ENCODE peak calls at places on chromosomes 12 and 14, in eight cellular contexts. Z, J, X, H, Q, S, P and I are unnamed samples.

GRCh38 chr14:104795468-104795780 is at the start of gene AKT1:
- DNase-seq in H (no peak), S (no peak), X (no peak), Z (no peak), J (no peak), Q (no peak), P (no peak), I (no peak)

GRCh38 chr12:6070472-6071257 is 53.8 kb downstream of the VWF start:
- DNase-seq in S (no peak), Q (no peak), J (no peak), P (no peak), H (no peak), X (no peak), Z (no peak), I (no peak)

GRCh38 chr14:87081004-87081403 is 912.0 kb downstream of the GALC start:
- DNase-seq in H (no peak), P (no peak), X (no peak), Z (no peak), Q (no peak), J (no peak), S (no peak), I (no peak)

GRCh38 chr14:75861161-75861621 is 120.6 kb downstream of the TGFB3 start:
- DNase-seq in H (no peak), P (peak), S (peak), X (no peak), Z (peak), Q (peak), J (no peak), I (no peak)

GRCh38 chr14:72907327-72907826 is 13.5 kb upstream of the DPF3 start:
- DNase-seq in H (no peak), J (no peak), Q (no peak), P (no peak), S (no peak), Z (no peak), X (no peak), I (no peak)

GRCh38 chr14:23121401-23121800 is 2.3 kb upstream of the CEBPE start:
- DNase-seq in H (no peak), X (no peak), P (peak), Q (peak), J (no peak), S (no peak), Z (peak), I (peak)

GRCh38 chr12:6215932-6216494 is 15.8 kb downstream of the CD9 start:
- DNase-seq in Q (peak), P (peak), X (no peak), J (no peak), H (peak), S (no peak), Z (peak), I (peak)

GRCh38 chr14:82635931-82636330 is 1102.3 kb upstream of the SEL1L start:
- DNase-seq in S (no peak), X (no peak), Q (no peak), H (no peak), Z (no peak), P (no peak), J (no peak), I (no peak)

GRCh38 chr14:23623962-23624361 is 12.2 kb upstream of the DHRS2 start:
- DNase-seq in H (no peak), S (no peak), J (no peak), P (no peak), Z (no peak), X (no peak), Q (no peak), I (no peak)

GRCh38 chr12:124884587-124885438 is 21.1 kb upstream of the SCARB1 start:
- DNase-seq in H (no peak), X (no peak), J (no peak), Q (no peak), Z (no peak), S (peak), P (no peak), I (no peak)

GRCh38 chr12:9796916-9797315 is 30.4 kb upstream of the KLRF1 start:
- DNase-seq in S (no peak), Q (no peak), X (no peak), P (no peak), J (no peak), H (no peak), Z (no peak), I (no peak)

GRCh38 chr12:125683748-125684381 is 618.6 kb downstream of the AACS start:
- DNase-seq in H (no peak), Z (no peak), Q (no peak), P (no peak), X (no peak), J (peak), S (no peak), I (no peak)

GRCh38 chr12:5773550-5773949 is 171.5 kb downstream of the ANO2 start:
- DNase-seq in Q (no peak), H (no peak), S (no peak), P (no peak), Z (no peak), J (no peak), X (no peak), I (no peak)

GRCh38 chr12:67640863-67641262 is 7.7 kb upstream of the DYRK2 start:
- DNase-seq in P (no peak), H (no peak), Q (no peak), S (no peak), X (no peak), Z (peak), J (no peak), I (no peak)

GRCh38 chr12:106282457-106283097 is 20.0 kb upstream of the TCP11L2 start:
- DNase-seq in Z (peak), Q (peak), X (no peak), S (peak), P (peak), H (no peak), J (no peak), I (no peak)

GRCh38 chr14:51546603-51547258 is 105.0 kb upstream of the FRMD6 start:
- DNase-seq in Z (peak), X (no peak), S (no peak), J (no peak), Q (no peak), P (peak), H (no peak), I (no peak)

GRCh38 chr12:109192358-109192757 is 76.0 kb downstream of the ACACB start:
- DNase-seq in P (peak), X (no peak), H (no peak), J (no peak), Q (peak), S (no peak), Z (peak), I (no peak)

GRCh38 chr12:52971701-52972329 is 22.9 kb downstream of the KRT18 start:
- DNase-seq in H (no peak), Z (peak), S (no peak), P (peak), J (no peak), X (no peak), Q (peak), I (no peak)

GRCh38 chr12:115343008-115343407 is 659.0 kb upstream of the TBX3 start:
- DNase-seq in S (no peak), Z (no peak), X (no peak), J (no peak), H (no peak), P (no peak), Q (no peak), I (no peak)